ENCODE peak calls at places on chromosomes 12 and 14, in eight cellular contexts. S, N, W, D, Y, Z, H and F are unnamed samples.

GRCh38 chr12:81222841-81223595 is 145.1 kb downstream of the ACSS3 start:
- DNase-seq in N (no peak), W (no peak), S (no peak), Z (no peak), Y (no peak), D (no peak), H (no peak), F (no peak)

GRCh38 chr14:103121846-103122577 is 1.2 kb upstream of the TNFAIP2 start:
- DNase-seq in H (no peak), Z (peak), W (peak), Y (no peak), N (peak), S (peak), D (peak), F (no peak)

GRCh38 chr12:23088594-23088993 is 463.6 kb downstream of the ETNK1 start:
- DNase-seq in N (no peak), D (no peak), Y (no peak), W (no peak), S (no peak), H (no peak), Z (no peak), F (no peak)

GRCh38 chr14:97290977-97291376 is 493.8 kb downstream of the VRK1 start:
- DNase-seq in S (no peak), H (no peak), Z (no peak), Y (no peak), N (no peak), W (no peak), D (no peak), F (no peak)

GRCh38 chr14:57382283-57382682 is 8.1 kb upstream of the NAA30 start:
- DNase-seq in Y (no peak), S (no peak), D (no peak), H (peak), N (no peak), Z (no peak), W (no peak), F (no peak)

GRCh38 chr12:119020377-119021360 is 39.3 kb downstream of the SRRM4 start:
- DNase-seq in Y (no peak), W (peak), S (no peak), D (no peak), N (peak), H (no peak), Z (no peak), F (peak)

GRCh38 chr14:101500681-101501080 is 60.6 kb upstream of the DIO3 start:
- DNase-seq in Y (no peak), H (no peak), N (no peak), S (no peak), W (no peak), Z (peak), D (no peak), F (no peak)

GRCh38 chr14:70018246-70018645 is 139.0 kb downstream of the SMOC1 start:
- DNase-seq in W (no peak), Z (no peak), Y (no peak), S (no peak), D (no peak), H (no peak), N (no peak), F (no peak)

GRCh38 chr12:25347716-25348261 is 97.1 kb upstream of the KRAS start:
- DNase-seq in W (no peak), S (no peak), N (no peak), Z (no peak), D (no peak), Y (no peak), H (no peak), F (no peak)

GRCh38 chr12:19382563-19382962 is 56.7 kb upstream of the AEBP2 start:
- DNase-seq in Y (no peak), H (no peak), D (no peak), W (no peak), S (no peak), Z (no peak), N (no peak), F (no peak)

GRCh38 chr12:28704477-28705169 is 444.5 kb upstream of the FAR2 start:
- DNase-seq in H (no peak), N (no peak), D (no peak), Z (no peak), S (no peak), Y (no peak), W (no peak), F (no peak)

GRCh38 chr12:86216591-86216990 is 39.6 kb downstream of the MGAT4C start:
- DNase-seq in D (no peak), N (no peak), S (no peak), W (no peak), Z (no peak), H (no peak), Y (no peak), F (no peak)
- H3K4me3 ChIP-seq in D (no peak), N (no peak), S (no peak), W (no peak), Z (no peak), H (no peak), Y (no peak), F (no peak)

DNA sequence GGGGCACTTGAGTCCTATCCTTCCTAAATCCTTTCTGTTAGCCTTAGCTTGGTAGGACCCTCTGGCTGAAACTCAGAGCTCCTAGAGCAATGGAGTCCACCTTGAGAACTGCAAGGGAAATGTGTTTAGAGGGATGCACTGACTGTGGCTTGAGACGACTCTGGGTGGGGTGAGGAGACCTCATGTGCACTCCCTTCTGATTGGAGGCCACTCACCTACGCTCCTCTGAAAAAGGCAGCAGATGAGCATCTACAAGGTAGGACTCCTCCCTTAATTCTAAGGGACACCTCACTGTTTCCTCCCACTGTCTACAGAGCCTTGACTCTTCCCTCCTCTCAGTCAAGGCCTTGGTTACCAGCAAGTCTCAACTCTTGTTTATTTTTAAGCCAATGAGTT is 1.0 kb downstream of the MAP3K12 start:
- DNase-seq in W (no peak), Y (no peak), H (no peak), N (no peak), D (no peak), S (no peak), Z (no peak), F (no peak)
- H3K4me3 ChIP-seq in W (peak), Y (peak), H (peak), N (no peak), D (no peak), S (peak), Z (peak), F (peak)

DNA sequence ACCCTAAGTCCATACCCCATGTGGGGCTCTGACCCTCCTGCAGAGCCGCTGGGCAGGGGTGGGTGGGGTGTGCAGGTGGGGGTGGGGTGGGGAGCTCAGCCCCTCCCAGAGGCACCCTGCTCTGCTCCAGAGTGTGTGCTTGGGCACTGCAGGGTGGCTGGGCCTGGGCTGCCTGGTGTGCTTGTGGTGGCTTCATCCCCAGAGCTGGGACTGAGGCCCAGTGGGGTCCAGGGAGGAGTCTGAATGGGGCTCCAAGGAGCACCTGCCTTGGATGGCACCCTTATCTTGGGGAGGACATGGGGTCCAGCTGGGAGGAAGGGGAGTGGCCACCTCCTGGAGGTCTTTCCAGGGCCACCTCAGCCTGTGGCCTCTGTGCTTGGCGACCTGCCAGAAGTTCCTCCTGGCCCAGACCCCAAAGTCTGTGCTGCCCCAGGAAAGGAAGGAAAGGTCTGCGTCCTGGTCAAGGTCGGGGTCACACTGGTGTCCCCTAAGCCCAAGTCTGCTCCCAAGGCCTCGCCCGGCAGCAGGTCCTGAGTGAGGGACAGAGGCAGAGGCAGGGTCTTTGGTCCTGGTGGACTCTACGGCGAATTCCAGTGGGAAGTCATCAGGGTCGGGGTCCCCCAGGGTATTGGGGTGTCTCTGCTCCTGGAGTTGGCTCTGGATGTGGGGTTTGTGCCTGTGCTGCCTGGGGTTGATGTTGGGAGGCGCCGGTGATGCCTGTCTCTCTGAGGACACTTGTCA is 373.4 kb downstream of the TMEM121 start:
- DNase-seq in D (peak), N (no peak), S (no peak), W (no peak), H (no peak), Y (no peak), Z (no peak), F (no peak)
- H3K4me3 ChIP-seq in D (no peak), N (no peak), S (no peak), W (no peak), H (no peak), Y (no peak), Z (no peak), F (no peak)

GRCh38 chr12:68632486-68632885 is 21.8 kb downstream of the RAP1B start:
- DNase-seq in H (no peak), Z (no peak), S (no peak), D (no peak), W (no peak), Y (no peak), N (no peak), F (no peak)

GRCh38 chr12:68630598-68630997 is 19.9 kb downstream of the RAP1B start:
- DNase-seq in Y (no peak), Z (no peak), W (no peak), D (no peak), H (no peak), N (no peak), S (no peak), F (no peak)

GRCh38 chr12:68630050-68630449 is 19.4 kb downstream of the RAP1B start:
- DNase-seq in Z (no peak), S (no peak), H (no peak), D (no peak), W (no peak), Y (no peak), N (no peak), F (no peak)

GRCh38 chr12:68628698-68629097 is 18.0 kb downstream of the RAP1B start:
- DNase-seq in Z (no peak), D (no peak), H (no peak), Y (no peak), S (no peak), W (no peak), N (no peak), F (no peak)

GRCh38 chr12:68631177-68631576 is 20.5 kb downstream of the RAP1B start:
- DNase-seq in D (no peak), S (no peak), Y (no peak), N (no peak), H (no peak), W (no peak), Z (no peak), F (no peak)
- H3K4me3 ChIP-seq in D (no peak), S (no peak), Y (no peak), N (no peak), H (no peak), W (no peak), Z (no peak), F (no peak)

GRCh38 chr14:61452452-61452851 is 131.1 kb downstream of the PRKCH start:
- DNase-seq in Z (no peak), S (no peak), H (no peak), W (no peak), D (no peak), N (no peak), Y (no peak), F (no peak)
- H3K4me3 ChIP-seq in Z (no peak), S (no peak), H (no peak), W (no peak), D (no peak), N (no peak), Y (no peak), F (no peak)

GRCh38 chr14:92922155-92922735 is 705 bp upstream of the CHGA start:
- DNase-seq in Y (no peak), S (no peak), H (no peak), W (no peak), D (no peak), N (no peak), Z (no peak), F (no peak)

GRCh38 chr14:92925446-92925845 is 2.5 kb downstream of the CHGA start:
- DNase-seq in N (no peak), D (no peak), S (no peak), H (no peak), Y (peak), Z (no peak), W (no peak), F (no peak)

GRCh38 chr14:92923744-92924103 is 774 bp downstream of the CHGA start:
- DNase-seq in N (no peak), W (no peak), H (no peak), D (no peak), Y (no peak), S (no peak), Z (no peak), F (no peak)

GRCh38 chr14:92922883-92923743 is at the start of gene CHGA:
- DNase-seq in N (peak), W (peak), Z (no peak), S (no peak), Y (no peak), H (peak), D (no peak), F (no peak)

DNA sequence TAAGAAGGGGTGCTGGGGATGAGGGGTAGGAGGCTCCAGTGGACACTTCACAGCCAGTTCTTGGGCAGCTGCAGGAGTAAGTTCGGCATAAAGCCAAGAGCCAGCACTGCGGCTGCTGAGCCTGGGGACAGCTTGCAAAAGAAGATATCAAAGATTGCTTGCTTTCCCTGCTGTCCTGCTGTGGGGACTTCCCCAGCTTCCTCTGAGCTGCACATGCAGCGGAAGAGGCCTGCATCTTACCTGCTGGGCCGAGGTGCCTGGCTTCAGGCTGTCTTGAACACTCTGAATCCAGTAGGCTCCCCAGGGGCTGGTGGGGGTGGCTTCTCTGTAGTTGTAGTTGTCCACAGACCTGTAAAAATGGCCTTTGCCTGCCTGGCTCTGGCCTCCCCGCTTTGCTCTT is 1.3 kb downstream of the CHGA start:
- DNase-seq in H (no peak), D (no peak), Y (no peak), N (no peak), W (no peak), Z (no peak), S (no peak), F (no peak)
- H3K4me3 ChIP-seq in H (no peak), D (no peak), Y (peak), N (no peak), W (no peak), Z (no peak), S (no peak), F (no peak)